ENCODE peak calls at places on chromosomes 6 and 20, in four cellular contexts. One of them, this sample, is unnamed.

GRCh38 chr6:6007311-6008113 is 787 bp upstream of the NRN1 start:
- DNase-seq in epithelial cell of esophagus: no peak
- DNase-seq in mammary epithelial cell: peak; percentile 34
- DNase-seq in GM23338: peak; percentile 82
- DNase-seq in this sample: peak; percentile 64

GRCh38 chr20:12414446-12415274 is 497.0 kb downstream of the BTBD3 start:
- DNase-seq in GM23338: no peak
- DNase-seq in mammary epithelial cell: no peak
- DNase-seq in epithelial cell of esophagus: peak; percentile 51
- DNase-seq in this sample: no peak

GRCh38 chr20:50304883-50305635 is 114.4 kb downstream of the CEBPB start:
- DNase-seq in mammary epithelial cell: peak; percentile 43
- DNase-seq in epithelial cell of esophagus: peak; percentile 34
- DNase-seq in GM23338: no peak
- DNase-seq in this sample: no peak

GRCh38 chr20:23782366-23782983 is 31.7 kb upstream of the CST1 start:
- DNase-seq in mammary epithelial cell: peak; percentile 40
- DNase-seq in epithelial cell of esophagus: peak; percentile 31
- DNase-seq in GM23338: peak; percentile 79
- DNase-seq in this sample: peak; percentile 29

GRCh38 chr20:48850681-48851299 is 23.0 kb upstream of the PREX1 start:
- DNase-seq in GM23338: no peak
- DNase-seq in epithelial cell of esophagus: no peak
- DNase-seq in mammary epithelial cell: no peak
- DNase-seq in this sample: no peak

GRCh38 chr20:21182832-21183563 is 57.1 kb downstream of the KIZ start:
- DNase-seq in GM23338: no peak
- DNase-seq in mammary epithelial cell: peak; percentile 72
- DNase-seq in epithelial cell of esophagus: peak; percentile 20
- DNase-seq in this sample: no peak

GRCh38 chr6:5401845-5402738 is 140.8 kb downstream of the FARS2 start:
- DNase-seq in GM23338: peak; percentile 43
- DNase-seq in epithelial cell of esophagus: peak; percentile 34
- DNase-seq in mammary epithelial cell: no peak
- DNase-seq in this sample: no peak

GRCh38 chr6:159692303-159693127 is 526 bp downstream of the SOD2 start:
- DNase-seq in epithelial cell of esophagus: peak; percentile 71
- DNase-seq in GM23338: peak; percentile 51
- DNase-seq in mammary epithelial cell: peak; percentile 61
- DNase-seq in this sample: peak; percentile 56

GRCh38 chr20:49792006-49792405 is 20.6 kb upstream of the SLC9A8 start:
- DNase-seq in mammary epithelial cell: no peak
- DNase-seq in GM23338: no peak
- DNase-seq in epithelial cell of esophagus: no peak
- DNase-seq in this sample: no peak

GRCh38 chr6:167049275-167049674 is 50.1 kb downstream of the CEP43 start:
- DNase-seq in GM23338: no peak
- DNase-seq in epithelial cell of esophagus: no peak
- DNase-seq in mammary epithelial cell: no peak
- DNase-seq in this sample: no peak

GRCh38 chr6:157013649-157014365 is 236.6 kb downstream of the ARID1B start:
- DNase-seq in GM23338: no peak
- DNase-seq in epithelial cell of esophagus: no peak
- DNase-seq in mammary epithelial cell: no peak
- DNase-seq in this sample: no peak

GRCh38 chr20:34744340-34744739 is 40.2 kb downstream of the TP53INP2 start:
- DNase-seq in mammary epithelial cell: no peak
- DNase-seq in epithelial cell of esophagus: no peak
- DNase-seq in GM23338: no peak
- DNase-seq in this sample: no peak

DNA sequence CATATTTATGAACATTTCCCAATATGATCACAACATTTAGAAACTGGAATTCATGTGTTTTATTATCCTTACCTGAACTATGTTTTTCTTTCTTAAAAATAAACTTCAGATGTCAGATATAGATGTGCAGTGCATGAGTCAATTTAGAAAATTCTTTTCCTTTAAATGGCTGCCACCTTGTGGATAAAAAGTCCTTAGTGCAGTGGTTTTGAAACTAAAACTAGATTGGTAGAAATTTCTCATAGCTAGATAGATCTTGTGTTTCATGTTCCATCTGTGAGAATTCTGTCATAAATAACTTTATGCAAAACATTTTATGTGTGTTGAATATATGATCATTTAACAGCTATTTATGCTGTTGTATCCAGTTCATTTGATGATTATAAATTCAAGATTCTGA is 134.9 kb downstream of the KLHL32 start:
- DNase-seq in GM23338: peak; percentile 55
- DNase-seq in epithelial cell of esophagus: peak; percentile 54
- DNase-seq in mammary epithelial cell: peak; percentile 17
- DNase-seq in this sample: no peak
- TF ChIP-seq CTCF in GM23338: peak; percentile 75
- TF ChIP-seq CTCF in epithelial cell of esophagus: peak; percentile 43
- TF ChIP-seq CTCF in mammary epithelial cell: peak; percentile 54
- TF ChIP-seq CTCF in this sample: peak; percentile 53

GRCh38 chr6:33686981-33687975 is 24.2 kb downstream of the UQCC2 start:
- DNase-seq in mammary epithelial cell: no peak
- DNase-seq in GM23338: no peak
- DNase-seq in epithelial cell of esophagus: no peak
- DNase-seq in this sample: no peak

GRCh38 chr6:33689148-33689494 is 22.4 kb downstream of the UQCC2 start:
- DNase-seq in epithelial cell of esophagus: no peak
- DNase-seq in mammary epithelial cell: no peak
- DNase-seq in GM23338: no peak
- DNase-seq in this sample: no peak

GRCh38 chr6:33688451-33689147 is 22.9 kb downstream of the UQCC2 start:
- DNase-seq in epithelial cell of esophagus: no peak
- DNase-seq in GM23338: no peak
- DNase-seq in mammary epithelial cell: no peak
- DNase-seq in this sample: no peak

GRCh38 chr6:33686225-33686742 is 25.2 kb downstream of the UQCC2 start:
- DNase-seq in mammary epithelial cell: no peak
- DNase-seq in GM23338: no peak
- DNase-seq in epithelial cell of esophagus: no peak
- DNase-seq in this sample: no peak

GRCh38 chr6:33688006-33688405 is 23.5 kb downstream of the UQCC2 start:
- DNase-seq in epithelial cell of esophagus: no peak
- DNase-seq in mammary epithelial cell: no peak
- DNase-seq in GM23338: no peak
- DNase-seq in this sample: no peak
- TF ChIP-seq CTCF in epithelial cell of esophagus: no peak
- TF ChIP-seq CTCF in mammary epithelial cell: no peak
- TF ChIP-seq CTCF in GM23338: no peak
- TF ChIP-seq CTCF in this sample: no peak

GRCh38 chr20:5033566-5033965 is 32.3 kb upstream of the SLC23A2 start:
- DNase-seq in mammary epithelial cell: peak; percentile 19
- DNase-seq in GM23338: no peak
- DNase-seq in epithelial cell of esophagus: peak; percentile 68
- DNase-seq in this sample: no peak

GRCh38 chr20:5036828-5037227 is 35.5 kb upstream of the SLC23A2 start:
- DNase-seq in GM23338: no peak
- DNase-seq in epithelial cell of esophagus: no peak
- DNase-seq in mammary epithelial cell: no peak
- DNase-seq in this sample: no peak

GRCh38 chr20:5030348-5031205 is 29.3 kb upstream of the SLC23A2 start:
- DNase-seq in epithelial cell of esophagus: no peak
- DNase-seq in GM23338: no peak
- DNase-seq in mammary epithelial cell: no peak
- DNase-seq in this sample: no peak

GRCh38 chr20:5031206-5031557 is 29.9 kb upstream of the SLC23A2 start:
- DNase-seq in epithelial cell of esophagus: peak; percentile 79
- DNase-seq in GM23338: no peak
- DNase-seq in mammary epithelial cell: no peak
- DNase-seq in this sample: no peak
- TF ChIP-seq CTCF in epithelial cell of esophagus: no peak
- TF ChIP-seq CTCF in GM23338: no peak
- TF ChIP-seq CTCF in mammary epithelial cell: no peak
- TF ChIP-seq CTCF in this sample: no peak

GRCh38 chr20:10646006-10646405 is 27.8 kb downstream of the JAG1 start:
- DNase-seq in mammary epithelial cell: no peak
- DNase-seq in epithelial cell of esophagus: no peak
- DNase-seq in GM23338: no peak
- DNase-seq in this sample: no peak

GRCh38 chr20:10646886-10647420 is 26.8 kb downstream of the JAG1 start:
- DNase-seq in GM23338: no peak
- DNase-seq in mammary epithelial cell: no peak
- DNase-seq in epithelial cell of esophagus: no peak
- DNase-seq in this sample: no peak

GRCh38 chr20:10648651-10649050 is 25.1 kb downstream of the JAG1 start:
- DNase-seq in mammary epithelial cell: no peak
- DNase-seq in GM23338: no peak
- DNase-seq in epithelial cell of esophagus: no peak
- DNase-seq in this sample: no peak

GRCh38 chr20:10647909-10648308 is 25.9 kb downstream of the JAG1 start:
- DNase-seq in mammary epithelial cell: no peak
- DNase-seq in epithelial cell of esophagus: no peak
- DNase-seq in GM23338: no peak
- DNase-seq in this sample: no peak

DNA sequence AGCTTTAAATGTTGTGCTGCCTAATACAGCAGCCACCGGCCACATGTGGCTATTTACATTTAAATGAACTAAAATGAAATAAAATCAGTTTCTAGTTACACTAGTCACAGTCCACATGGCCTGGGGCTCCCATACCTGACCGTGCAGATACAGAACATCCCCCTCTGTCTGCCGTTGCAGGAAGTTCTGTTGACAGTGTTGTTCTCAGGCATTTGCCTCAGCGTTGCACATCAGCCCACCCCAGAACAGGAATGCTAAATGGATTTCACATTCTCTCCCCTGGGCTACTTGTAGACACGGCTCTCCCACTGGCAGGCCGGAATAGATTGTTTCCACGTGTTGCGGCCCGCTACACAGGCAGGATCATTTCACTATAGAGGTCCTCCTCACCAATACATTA is 26.3 kb downstream of the JAG1 start:
- DNase-seq in GM23338: peak; percentile 70
- DNase-seq in epithelial cell of esophagus: no peak
- DNase-seq in mammary epithelial cell: no peak
- DNase-seq in this sample: no peak
- TF ChIP-seq CTCF in GM23338: peak; percentile 52
- TF ChIP-seq CTCF in epithelial cell of esophagus: peak; percentile 36
- TF ChIP-seq CTCF in mammary epithelial cell: peak; percentile 42
- TF ChIP-seq CTCF in this sample: peak; percentile 17

GRCh38 chr6:24357336-24358218 is at the start of gene DCDC2:
- DNase-seq in GM23338: peak; percentile 78
- DNase-seq in mammary epithelial cell: peak; percentile 51
- DNase-seq in epithelial cell of esophagus: peak; percentile 61
- DNase-seq in this sample: peak; percentile 20

GRCh38 chr6:24352434-24352833 is 5.4 kb downstream of the DCDC2 start:
- DNase-seq in GM23338: no peak
- DNase-seq in mammary epithelial cell: no peak
- DNase-seq in epithelial cell of esophagus: no peak
- DNase-seq in this sample: no peak

GRCh38 chr6:24358219-24358821 is 461 bp upstream of the DCDC2 start:
- DNase-seq in mammary epithelial cell: no peak
- DNase-seq in GM23338: no peak
- DNase-seq in epithelial cell of esophagus: no peak
- DNase-seq in this sample: no peak

GRCh38 chr6:24356310-24357035 is 1.4 kb downstream of the DCDC2 start:
- DNase-seq in epithelial cell of esophagus: no peak
- DNase-seq in mammary epithelial cell: no peak
- DNase-seq in GM23338: no peak
- DNase-seq in this sample: no peak

GRCh38 chr6:24355422-24355821 is 2.4 kb downstream of the DCDC2 start:
- DNase-seq in GM23338: no peak
- DNase-seq in mammary epithelial cell: no peak
- DNase-seq in epithelial cell of esophagus: peak; percentile 33
- DNase-seq in this sample: no peak
- TF ChIP-seq CTCF in GM23338: no peak
- TF ChIP-seq CTCF in mammary epithelial cell: no peak
- TF ChIP-seq CTCF in epithelial cell of esophagus: no peak
- TF ChIP-seq CTCF in this sample: no peak

GRCh38 chr6:19771753-19772336 is 65.3 kb upstream of the ID4 start:
- DNase-seq in mammary epithelial cell: peak; percentile 25
- DNase-seq in epithelial cell of esophagus: peak; percentile 52
- DNase-seq in GM23338: no peak
- DNase-seq in this sample: no peak

DNA sequence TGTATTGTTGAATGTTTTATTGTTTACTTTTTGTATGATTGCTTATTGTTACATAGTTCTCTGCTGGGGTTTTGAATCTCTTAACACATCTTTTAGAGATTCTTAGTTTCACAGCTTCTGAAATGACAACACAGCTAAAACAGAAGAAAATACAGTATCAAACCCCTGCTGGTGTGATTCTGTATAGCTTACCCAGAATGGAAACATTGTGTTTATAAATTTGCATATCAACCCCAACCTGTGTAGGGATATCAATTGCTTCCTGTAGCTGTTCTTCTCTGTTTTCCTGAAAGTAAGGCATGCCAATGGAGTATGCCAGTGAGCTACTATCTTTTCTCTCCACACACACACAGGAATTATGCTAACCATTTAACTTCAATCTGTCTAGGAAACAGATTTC is 64.3 kb upstream of the ID4 start:
- DNase-seq in mammary epithelial cell: no peak
- DNase-seq in epithelial cell of esophagus: no peak
- DNase-seq in GM23338: peak; percentile 20
- DNase-seq in this sample: no peak
- TF ChIP-seq CTCF in mammary epithelial cell: no peak
- TF ChIP-seq CTCF in epithelial cell of esophagus: peak; percentile 3
- TF ChIP-seq CTCF in GM23338: peak; percentile 48
- TF ChIP-seq CTCF in this sample: no peak

GRCh38 chr6:87151786-87152527 is 3.4 kb upstream of the ZNF292 start:
- DNase-seq in mammary epithelial cell: peak; percentile 45
- DNase-seq in epithelial cell of esophagus: peak; percentile 36
- DNase-seq in GM23338: peak; percentile 81
- DNase-seq in this sample: peak; percentile 71
- TF ChIP-seq CTCF in mammary epithelial cell: no peak
- TF ChIP-seq CTCF in epithelial cell of esophagus: no peak
- TF ChIP-seq CTCF in GM23338: no peak
- TF ChIP-seq CTCF in this sample: no peak

This sample was measured in nephron progenitor cell.